ENCODE peak calls at places on chromosomes 4 and X, in nine cellular contexts. V, E, M, J, K, S, T, H and F are unnamed samples. For H3K9me3, the result is how much of the 10 kb centered on the place peaks cover.

GRCh38 chr4:74546020-74546419 is 101.1 kb downstream of the AREG start:
- DNase-seq in S (no peak), E (peak), H (peak), T (no peak), M (no peak), J (no peak), K (no peak), V (no peak), F (peak)

GRCh38 chrX:122094611-122095010 is 1047.2 kb downstream of the GLUD2 start:
- DNase-seq in H (no peak), E (no peak), V (no peak), M (no peak), K (no peak), S (no peak), T (no peak), J (peak), F (peak)

GRCh38 chr4:162017863-162018262 is 145.9 kb downstream of the FSTL5 start:
- DNase-seq in S (no peak), E (no peak), H (no peak), K (no peak), J (no peak), T (no peak), V (no peak), M (no peak), F (no peak)

GRCh38 chr4:143282170-143282760 is 54.4 kb upstream of the GAB1 start:
- DNase-seq in S (no peak), H (no peak), T (peak), M (no peak), V (no peak), E (no peak), J (no peak), K (no peak), F (peak)

GRCh38 chr4:21802406-21802805 is 146.2 kb downstream of the KCNIP4 start:
- DNase-seq in H (peak), S (no peak), K (no peak), J (peak), T (no peak), E (no peak), V (no peak), M (no peak), F (no peak)

GRCh38 chr4:154732669-154733068 is 11.1 kb upstream of the LRAT start:
- DNase-seq in V (no peak), E (no peak), K (no peak), M (no peak), H (no peak), T (no peak), S (no peak), J (no peak), F (no peak)

GRCh38 chr4:80790152-80790551 is 240.4 kb upstream of the BMP3 start:
- DNase-seq in S (no peak), K (no peak), J (no peak), E (no peak), M (no peak), V (no peak), H (no peak), T (no peak), F (no peak)

GRCh38 chr4:40475609-40476008 is 140.5 kb downstream of the CHRNA9 start:
- DNase-seq in K (peak), E (no peak), S (no peak), T (no peak), V (no peak), M (no peak), J (no peak), H (no peak), F (no peak)

GRCh38 chr4:141458501-141458900 is 177.9 kb upstream of the IL15 start:
- DNase-seq in E (peak), S (no peak), V (peak), K (no peak), M (no peak), J (peak), T (no peak), H (peak), F (peak)

GRCh38 chrX:115949900-115950822 is 220.4 kb upstream of the AGTR2 start:
- DNase-seq in S (peak), J (peak), E (no peak), H (no peak), M (no peak), K (no peak), V (no peak), T (peak), F (no peak)

GRCh38 chrX:10989386-10989785 is 121.7 kb upstream of the HCCS start:
- DNase-seq in M (no peak), E (no peak), K (no peak), V (no peak), J (no peak), T (no peak), H (no peak), S (no peak), F (peak)

GRCh38 chrX:989959-990510 is 222.4 kb downstream of the CRLF2 start:
- DNase-seq in H (no peak), K (peak), M (no peak), E (peak), T (no peak), J (no peak), V (peak), S (peak), F (peak)

GRCh38 chr4:91325495-91325894 is 978.3 kb upstream of the GRID2 start:
- DNase-seq in H (peak), M (no peak), J (peak), T (peak), E (no peak), S (no peak), K (no peak), V (no peak), F (peak)

GRCh38 chr4:6598127-6598526 is 23.1 kb downstream of the MAN2B2 start:
- DNase-seq in J (no peak), E (no peak), K (no peak), H (no peak), M (no peak), V (no peak), S (no peak), T (no peak), F (no peak)

GRCh38 chrX:112834016-112834855 is 6.4 kb downstream of the AMOT start:
- DNase-seq in J (no peak), K (no peak), H (no peak), S (no peak), E (no peak), M (no peak), T (peak), V (peak), F (peak)

GRCh38 chr4:154738426-154738825 is 5.4 kb upstream of the LRAT start:
- DNase-seq in J (peak), H (no peak), M (no peak), T (no peak), V (no peak), K (no peak), E (peak), S (no peak), F (peak)

GRCh38 chrX:36443007-36443406 is 523.5 kb downstream of the CFAP47 start:
- DNase-seq in V (peak), M (no peak), H (no peak), E (no peak), T (no peak), J (peak), K (no peak), S (no peak), F (no peak)

GRCh38 chr4:2289955-2290333 is 28.0 kb upstream of the MXD4 start:
- DNase-seq in T (no peak), H (no peak), M (no peak), K (no peak), V (no peak), S (no peak), E (no peak), J (no peak), F (no peak)

GRCh38 chr4:109810580-109811387 is 4.8 kb upstream of the GAR1 start:
- DNase-seq in J (no peak), V (no peak), E (no peak), H (no peak), S (no peak), K (peak), M (no peak), T (no peak), F (no peak)

GRCh38 chr4:10917475-10918103 is 233.0 kb upstream of the CLNK start:
- DNase-seq in H (no peak), J (no peak), E (no peak), V (no peak), S (no peak), K (peak), T (no peak), M (no peak), F (peak)

GRCh38 chr4:187908079-187908501 is 87.5 kb upstream of the ZFP42 start:
- DNase-seq in E (no peak), T (no peak), K (no peak), S (no peak), M (no peak), J (peak), H (no peak), V (peak), F (peak)

GRCh38 chrX:106672527-106672926 is 54.0 kb upstream of the RNF128 start:
- DNase-seq in E (peak), J (no peak), K (no peak), M (no peak), V (no peak), H (no peak), S (no peak), T (no peak), F (no peak)

DNA sequence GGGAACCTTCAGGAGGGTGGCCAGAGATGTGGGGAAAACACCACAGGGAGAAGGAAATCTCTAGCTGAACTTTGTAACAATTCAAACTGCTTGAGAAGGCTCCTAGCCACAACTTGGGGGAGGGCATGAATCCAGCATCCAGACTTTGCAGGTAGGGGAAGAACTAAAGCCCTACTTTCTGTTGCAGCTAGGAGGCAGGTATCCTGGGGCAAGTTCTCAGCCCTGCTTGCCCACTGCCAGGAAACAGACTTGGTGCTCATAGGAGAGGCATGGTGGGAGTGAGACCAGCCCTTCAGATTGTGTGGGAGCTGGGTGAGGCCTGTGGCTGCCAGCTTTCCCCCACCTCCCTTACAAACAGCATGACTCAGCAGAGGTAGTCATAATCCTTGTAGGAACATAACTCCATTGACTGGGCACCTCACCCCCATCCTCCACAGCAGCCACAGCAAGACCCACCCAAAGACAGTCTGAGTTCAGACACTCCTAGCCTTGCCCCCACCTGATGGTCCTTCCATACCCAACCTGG is 209.5 kb upstream of the CPEB2 start:
- DNase-seq in H (no peak), E (peak), V (no peak), J (peak), T (no peak), K (no peak), S (no peak), M (no peak), F (peak)
- H3K9me3 ChIP-seq in H (under half), E (under half), V (under half), J (under half), T (under half), K (under half), S (under half), M (under half), F (under half)

GRCh38 chrX:127459784-127460183 is 592.4 kb downstream of the ACTRT1 start:
- DNase-seq in J (peak), H (no peak), M (peak), T (no peak), K (no peak), S (peak), E (no peak), V (no peak), F (no peak)
- TF ChIP-seq CTCF in J (no peak), H (no peak), M (peak), T (no peak), K (no peak), S (peak), E (no peak), V (no peak), F (no peak)

DNA sequence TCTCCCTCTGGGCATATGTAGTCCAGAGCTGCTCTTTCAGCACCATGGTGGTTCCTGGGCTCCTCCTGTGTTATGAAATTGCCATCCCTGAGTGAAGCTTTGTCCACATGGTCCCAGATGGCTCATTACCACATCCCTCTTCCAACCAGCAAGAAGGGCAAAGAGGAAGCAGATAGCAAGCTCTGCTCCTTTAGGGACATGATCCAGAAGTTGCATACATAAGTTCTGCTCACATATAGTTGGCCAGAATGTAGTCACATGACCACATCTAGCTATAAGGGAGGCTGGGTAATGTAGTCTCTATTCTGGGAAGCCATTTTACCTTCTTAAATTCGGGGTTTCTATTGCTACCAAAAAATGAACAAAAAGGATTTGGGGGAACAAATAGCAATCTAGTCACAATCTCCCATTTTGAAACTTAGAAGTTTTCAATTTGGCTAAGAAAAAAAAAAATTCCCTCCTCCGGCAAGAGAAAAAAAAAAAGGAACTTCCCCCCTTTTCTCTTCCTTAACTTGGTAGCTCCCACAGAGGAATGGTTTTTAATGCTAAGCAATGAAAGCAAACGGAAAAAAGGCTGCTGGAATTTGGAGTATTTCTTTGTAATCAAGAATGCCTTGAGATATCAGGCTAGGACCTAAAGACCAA is 88.2 kb upstream of the USP9X start:
- DNase-seq in J (peak), E (no peak), V (peak), T (peak), H (peak), M (no peak), S (peak), K (no peak), F (peak)
- H3K9ac ChIP-seq in J (no peak), E (no peak), V (peak), T (no peak), H (peak), M (no peak), S (no peak), K (no peak), F (no peak)

GRCh38 chrX:85024044-85024443 is 20.4 kb downstream of the APOOL start:
- DNase-seq in E (no peak), S (no peak), M (no peak), J (no peak), V (peak), H (no peak), K (no peak), T (no peak), F (peak)

GRCh38 chrX:85017721-85018120 is 14.0 kb downstream of the APOOL start:
- DNase-seq in K (no peak), V (no peak), M (no peak), J (no peak), E (no peak), H (no peak), T (no peak), S (no peak), F (peak)

GRCh38 chrX:85018471-85018870 is 14.8 kb downstream of the APOOL start:
- DNase-seq in H (no peak), K (no peak), S (no peak), E (no peak), T (no peak), J (no peak), V (no peak), M (no peak), F (no peak)

GRCh38 chrX:85024562-85024961 is 20.9 kb downstream of the APOOL start:
- DNase-seq in M (no peak), T (no peak), E (no peak), V (no peak), S (no peak), J (no peak), H (no peak), K (no peak), F (no peak)

GRCh38 chrX:85020216-85020615 is 16.5 kb downstream of the APOOL start:
- DNase-seq in T (no peak), K (no peak), V (no peak), M (no peak), E (no peak), S (no peak), H (no peak), J (no peak), F (no peak)
- H3K9me3 ChIP-seq in T (under half), K (under half), V (under half), M (under half), E (under half), S (under half), H (under half), J (under half), F (under half)

GRCh38 chrX:148133099-148133725 is 152.1 kb downstream of the FMR1NB start:
- DNase-seq in E (no peak), V (no peak), K (no peak), J (no peak), H (peak), M (no peak), S (no peak), T (no peak), F (peak)
- TF ChIP-seq CTCF in E (no peak), V (no peak), K (no peak), J (no peak), H (no peak), M (no peak), S (peak), T (peak), F (no peak)

DNA sequence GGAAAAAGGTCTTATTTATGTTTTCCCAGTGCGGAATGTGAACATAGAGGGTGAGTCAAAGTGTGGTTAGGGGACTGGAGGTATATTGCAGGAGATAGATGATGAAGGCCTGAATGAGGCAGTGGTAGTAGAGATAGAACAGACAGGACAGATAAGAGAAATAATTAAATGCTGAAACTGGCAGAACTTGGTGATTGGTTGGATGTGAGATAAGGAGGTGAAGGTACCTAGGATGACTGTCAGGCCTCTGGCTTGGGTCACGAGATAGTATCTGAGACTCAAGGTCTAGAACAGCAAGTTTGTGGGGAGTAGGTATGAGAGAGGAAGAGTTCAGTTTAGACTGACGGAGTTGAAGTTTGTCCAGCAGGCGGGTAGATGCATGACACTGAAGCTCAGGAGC is 3.5 kb downstream of the MND1 start:
- DNase-seq in T (peak), E (no peak), K (no peak), M (no peak), H (no peak), J (peak), V (peak), S (no peak), F (peak)
- H3K9ac ChIP-seq in T (no peak), E (no peak), K (no peak), M (no peak), H (no peak), J (no peak), V (no peak), S (no peak), F (no peak)